ENCODE peak calls at places on chromosomes 16 and 17, in six cellular contexts. A is B cell, G is DND-41, U is AG04450, Q is lower lobe of right lung, P is breast epithelium. W is an unnamed sample.

GRCh38 chr17:81551458-81552243 is 502 bp downstream of the FAAP100 start:
- DNase-seq in A (no peak), G (no peak), U (no peak), Q (no peak), P (no peak), W (no peak)

GRCh38 chr16:20321671-20322070 is 5.6 kb downstream of the GP2 start:
- DNase-seq in A (no peak), G (no peak), U (no peak), Q (no peak), P (no peak), W (no peak)

GRCh38 chr17:77492446-77493237 is 351.9 kb downstream of the SEC14L1 start:
- DNase-seq in A (no peak), G (no peak), U (no peak), Q (peak; percentile 41), P (no peak), W (no peak)

GRCh38 chr17:81832608-81833159 is 407 bp downstream of the MCRIP1 start:
- DNase-seq in A (no peak), G (peak; percentile 49), U (no peak), Q (peak; percentile 73), P (peak; percentile 36), W (no peak)

GRCh38 chr16:67142342-67142741 is 8.5 kb downstream of the B3GNT9 start:
- DNase-seq in A (no peak), G (no peak), U (no peak), Q (no peak), P (no peak), W (no peak)

GRCh38 chr16:11076259-11077018 is 132.1 kb downstream of the CLEC16A start:
- DNase-seq in A (peak; percentile 58), G (peak; percentile 87), U (no peak), Q (no peak), P (no peak), W (no peak)

GRCh38 chr17:77476920-77477805 is 336.4 kb downstream of the SEC14L1 start:
- DNase-seq in A (no peak), G (no peak), U (peak; percentile 91), Q (no peak), P (peak; percentile 77), W (no peak)

GRCh38 chr17:78105551-78105950 is 23.0 kb downstream of the TMC6 start:
- DNase-seq in A (no peak), G (no peak), U (no peak), Q (no peak), P (no peak), W (no peak)

GRCh38 chr16:88643546-88643932 is 5.2 kb downstream of the IL17C start:
- DNase-seq in A (no peak), G (no peak), U (no peak), Q (no peak), P (no peak), W (no peak)

GRCh38 chr17:58420841-58421240 is 3.5 kb upstream of the RNF43 start:
- DNase-seq in A (no peak), G (no peak), U (no peak), Q (no peak), P (no peak), W (no peak)

GRCh38 chr16:85675528-85675927 is 13.2 kb downstream of the GINS2 start:
- DNase-seq in A (no peak), G (no peak), U (no peak), Q (no peak), P (no peak), W (no peak)

GRCh38 chr17:78645421-78646295 is 68.5 kb upstream of the DNAH17 start:
- DNase-seq in A (peak; percentile 85), G (no peak), U (no peak), Q (peak; percentile 90), P (peak; percentile 23), W (no peak)

GRCh38 chr17:20127660-20128413 is 118.7 kb downstream of the SPECC1 start:
- DNase-seq in A (no peak), G (no peak), U (peak; percentile 92), Q (no peak), P (no peak), W (no peak)

GRCh38 chr16:67628216-67628615 is 16.7 kb upstream of the CARMIL2 start:
- DNase-seq in A (no peak), G (no peak), U (no peak), Q (no peak), P (no peak), W (no peak)

GRCh38 chr17:49440581-49440980 is 25.9 kb upstream of the PHB1 start:
- DNase-seq in A (no peak), G (no peak), U (no peak), Q (no peak), P (no peak), W (no peak)

GRCh38 chr17:16932611-16933010 is 39.3 kb downstream of the TNFRSF13B start:
- DNase-seq in A (no peak), G (no peak), U (no peak), Q (no peak), P (no peak), W (no peak)

GRCh38 chr17:8053600-8053999 is 14.7 kb downstream of the ALOX15B start:
- DNase-seq in A (no peak), G (no peak), U (no peak), Q (no peak), P (no peak), W (no peak)

GRCh38 chr16:11129378-11129781 is 126.6 kb downstream of the SOCS1 start:
- DNase-seq in A (no peak), G (peak; percentile 47), U (no peak), Q (no peak), P (no peak), W (no peak)

GRCh38 chr16:64362193-64362592 is 759.7 kb downstream of the CDH11 start:
- DNase-seq in A (no peak), G (no peak), U (no peak), Q (no peak), P (no peak), W (no peak)

GRCh38 chr16:4415538-4416199 is 727 bp downstream of the CORO7 start:
- DNase-seq in A (peak; percentile 81), G (peak; percentile 65), U (no peak), Q (peak; percentile 81), P (no peak), W (no peak)

GRCh38 chr16:66858740-66859396 is 14.7 kb downstream of the CA7 start:
- DNase-seq in A (no peak), G (no peak), U (no peak), Q (peak; percentile 71), P (peak; percentile 39), W (no peak)

GRCh38 chr17:4955091-4955490 is 4.2 kb downstream of the ENO3 start:
- DNase-seq in A (no peak), G (no peak), U (no peak), Q (no peak), P (no peak), W (no peak)

GRCh38 chr16:52963471-52963870 is 89.2 kb downstream of the CHD9NB start:
- DNase-seq in A (no peak), G (no peak), U (no peak), Q (no peak), P (no peak), W (no peak)

GRCh38 chr17:46964315-46965265 is 14.5 kb downstream of the RPRML start:
- DNase-seq in A (no peak), G (peak; percentile 45), U (no peak), Q (no peak), P (no peak), W (no peak)

GRCh38 chr17:75338335-75338734 is 49.1 kb upstream of the SLC25A19 start:
- DNase-seq in A (no peak), G (peak; percentile 59), U (peak; percentile 7), Q (no peak), P (no peak), W (no peak)

DNA sequence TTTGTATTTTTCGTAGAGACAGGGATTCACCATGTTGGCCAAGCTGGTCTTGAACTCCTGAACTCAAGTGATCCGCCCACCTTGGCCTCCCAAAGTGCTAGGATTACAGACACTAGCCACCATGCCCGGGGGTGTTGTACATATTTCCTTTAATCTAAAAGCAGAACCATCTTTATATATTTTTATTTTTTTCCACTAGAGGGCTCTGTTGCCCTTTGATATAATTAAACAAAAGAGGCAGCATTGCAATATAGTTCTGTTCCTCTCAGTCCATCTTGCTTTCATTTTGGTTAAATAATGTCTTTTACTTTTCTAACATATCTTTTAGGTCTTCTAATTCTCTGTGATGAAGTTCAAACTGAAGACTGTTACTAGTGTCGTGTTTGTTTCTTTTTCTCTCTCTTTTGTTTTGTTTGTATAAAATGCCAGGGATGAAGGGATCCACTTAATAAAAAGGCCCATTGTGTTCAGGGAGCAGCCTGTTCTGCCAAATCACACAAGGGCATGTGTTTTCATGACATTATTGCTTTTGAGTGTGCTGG is 23.4 kb downstream of the WWOX start:
- DNase-seq in A (peak; percentile 55), G (peak; percentile 30), U (peak; percentile 15), Q (no peak), P (peak; percentile 73), W (no peak)
- TF ChIP-seq CTCF in A (peak; percentile 78), G (peak; percentile 57), U (peak; percentile 46), Q (peak; percentile 55), P (peak; percentile 76), W (no peak)

DNA sequence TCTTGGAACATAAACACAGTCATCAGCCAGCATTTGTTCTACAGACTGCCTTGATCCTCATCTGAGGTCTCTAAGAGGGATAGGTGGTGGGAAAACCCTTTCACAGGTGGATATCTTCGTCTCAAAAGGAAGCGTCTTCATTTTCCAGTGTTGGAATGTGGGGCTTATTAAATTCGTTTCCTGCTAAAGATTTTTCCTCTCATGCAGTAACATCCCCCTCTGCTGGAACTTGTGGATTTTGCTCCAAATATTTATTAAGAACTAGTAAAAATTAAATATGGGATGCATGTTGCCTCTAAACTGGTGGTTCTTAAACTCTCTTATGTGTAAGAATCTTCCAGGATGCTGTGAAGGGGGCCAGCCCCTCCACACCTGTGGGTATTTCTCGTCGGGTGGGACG is 20.1 kb upstream of the MLYCD start:
- DNase-seq in A (peak; percentile 30), G (no peak), U (peak; percentile 18), Q (no peak), P (no peak), W (no peak)
- TF ChIP-seq CTCF in A (peak; percentile 52), G (peak; percentile 34), U (peak; percentile 75), Q (peak; percentile 39), P (peak; percentile 29), W (no peak)

DNA sequence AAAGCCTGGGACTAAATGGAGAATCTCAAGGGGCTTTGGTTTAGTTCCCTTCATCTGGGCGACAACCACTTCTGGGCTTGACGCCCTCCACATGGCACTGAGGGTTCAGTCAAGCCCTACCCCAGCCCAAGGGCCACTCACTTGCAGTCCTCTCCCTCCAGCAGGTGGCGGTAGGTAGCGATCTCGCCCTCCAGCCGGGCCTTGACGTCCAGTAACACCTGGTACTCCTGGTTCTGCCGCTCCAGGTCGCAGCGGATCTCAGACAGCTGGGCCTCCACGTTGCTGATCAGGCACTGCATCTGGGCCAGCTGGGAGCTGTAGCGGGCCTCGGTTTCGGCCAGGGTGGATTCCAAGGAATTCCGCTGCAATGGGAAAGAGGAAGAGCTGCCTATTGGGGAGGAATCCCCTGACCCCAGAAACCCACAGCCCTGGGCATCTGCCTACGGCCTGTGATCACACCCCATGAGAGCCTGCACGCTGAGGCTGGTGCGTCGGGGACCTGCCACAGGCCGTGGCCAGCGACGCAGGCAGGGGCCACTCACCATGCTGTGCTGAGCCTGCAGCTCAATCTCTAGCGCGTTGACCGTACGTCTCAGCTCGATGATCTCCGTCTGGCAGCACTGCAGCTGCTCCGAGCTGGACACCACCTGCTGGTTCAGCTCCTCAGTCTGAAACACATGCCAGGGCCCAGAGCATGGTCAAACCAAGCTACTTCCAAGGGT is 2.7 kb downstream of the KRT36 start:
- DNase-seq in A (peak; percentile 19), G (peak; percentile 7), U (no peak), Q (peak; percentile 81), P (no peak), W (no peak)
- TF ChIP-seq CTCF in A (peak; percentile 31), G (peak; percentile 54), U (no peak), Q (peak; percentile 63), P (no peak), W (no peak)

GRCh38 chr16:75364286-75364791 is 69.0 kb downstream of the CFDP1 start:
- DNase-seq in A (no peak), G (no peak), U (no peak), Q (no peak), P (no peak), W (no peak)

GRCh38 chr16:75361936-75362335 is 71.4 kb downstream of the CFDP1 start:
- DNase-seq in A (no peak), G (no peak), U (no peak), Q (no peak), P (no peak), W (no peak)
- TF ChIP-seq CTCF in A (no peak), G (no peak), U (no peak), Q (no peak), P (no peak), W (no peak)